ENCODE peak calls at places on chromosomes 7 and 10, in five cellular contexts. P, M, H, A and T are unnamed samples.

GRCh38 chr10:80612261-80612660 is 74.6 kb downstream of the SH2D4B start:
- DNase-seq in P (no peak), A (no peak), M (no peak), H (no peak), T (no peak)

GRCh38 chr10:3260066-3260834 is 87.7 kb upstream of the PITRM1 start:
- DNase-seq in M (peak; percentile 22), A (no peak), P (no peak), H (no peak), T (no peak)

GRCh38 chr7:155277385-155277994 is 20.2 kb upstream of the INSIG1 start:
- DNase-seq in A (no peak), M (no peak), P (no peak), H (no peak), T (no peak)

GRCh38 chr7:40219917-40220316 is 85.1 kb downstream of the SUGCT start:
- DNase-seq in P (no peak), H (no peak), M (no peak), A (no peak), T (no peak)

GRCh38 chr10:63664341-63664885 is 143.2 kb downstream of the REEP3 start:
- DNase-seq in P (no peak), A (no peak), H (no peak), M (no peak), T (no peak)

GRCh38 chr7:135712796-135713195 is 15.2 kb downstream of the SLC13A4 start:
- DNase-seq in H (no peak), P (peak; percentile 85), M (no peak), A (no peak), T (no peak)

GRCh38 chr10:114940735-114941134 is 2.7 kb downstream of the TRUB1 start:
- DNase-seq in P (no peak), A (no peak), H (no peak), M (no peak), T (no peak)

GRCh38 chr10:32985781-32986350 is 27.8 kb upstream of the ITGB1 start:
- DNase-seq in H (no peak), M (no peak), A (peak; percentile 76), P (no peak), T (no peak)

GRCh38 chr7:23696916-23697441 is 13.0 kb upstream of the STK31 start:
- DNase-seq in M (peak; percentile 78), P (peak; percentile 61), H (peak; percentile 76), A (peak; percentile 58), T (peak; percentile 77)

GRCh38 chr10:6579904-6580278 is at the start of gene PRKCQ:
- DNase-seq in P (no peak), A (no peak), M (no peak), H (no peak), T (no peak)

GRCh38 chr7:115679976-115680375 is 350.6 kb downstream of the TFEC start:
- DNase-seq in P (peak; percentile 4), H (peak; percentile 38), M (no peak), A (peak; percentile 58), T (no peak)

GRCh38 chr7:122219253-122219865 is 75.3 kb upstream of the AASS start:
- DNase-seq in H (peak; percentile 10), M (peak; percentile 12), P (peak; percentile 10), A (peak; percentile 13), T (peak; percentile 26)

GRCh38 chr10:110850990-110851389 is 20.7 kb upstream of the PDCD4 start:
- DNase-seq in M (no peak), P (no peak), H (no peak), A (no peak), T (no peak)

GRCh38 chr10:5561704-5562645 is 37.2 kb downstream of the CALML3 start:
- DNase-seq in M (no peak), P (no peak), A (no peak), H (no peak), T (no peak)

GRCh38 chr10:93573051-93573909 is 6.8 kb downstream of the FFAR4 start:
- DNase-seq in H (no peak), P (no peak), M (no peak), A (no peak), T (no peak)

GRCh38 chr10:114347191-114347739 is 57.0 kb downstream of the AFAP1L2 start:
- DNase-seq in M (no peak), P (no peak), A (no peak), H (no peak), T (no peak)

GRCh38 chr7:674454-675410 is 51.8 kb upstream of the DNAAF5 start:
- DNase-seq in A (no peak), P (no peak), M (no peak), H (no peak), T (no peak)

GRCh38 chr10:126931548-126931947 is 26.3 kb downstream of the DOCK1 start:
- DNase-seq in A (no peak), M (no peak), P (no peak), H (no peak), T (no peak)

GRCh38 chr7:138025215-138026186 is 23.6 kb upstream of the CREB3L2 start:
- DNase-seq in A (no peak), P (no peak), M (no peak), H (no peak), T (no peak)

GRCh38 chr10:78202386-78202785 is 168.7 kb downstream of the RPS24 start:
- DNase-seq in M (no peak), P (no peak), H (no peak), A (no peak), T (peak; percentile 38)

DNA sequence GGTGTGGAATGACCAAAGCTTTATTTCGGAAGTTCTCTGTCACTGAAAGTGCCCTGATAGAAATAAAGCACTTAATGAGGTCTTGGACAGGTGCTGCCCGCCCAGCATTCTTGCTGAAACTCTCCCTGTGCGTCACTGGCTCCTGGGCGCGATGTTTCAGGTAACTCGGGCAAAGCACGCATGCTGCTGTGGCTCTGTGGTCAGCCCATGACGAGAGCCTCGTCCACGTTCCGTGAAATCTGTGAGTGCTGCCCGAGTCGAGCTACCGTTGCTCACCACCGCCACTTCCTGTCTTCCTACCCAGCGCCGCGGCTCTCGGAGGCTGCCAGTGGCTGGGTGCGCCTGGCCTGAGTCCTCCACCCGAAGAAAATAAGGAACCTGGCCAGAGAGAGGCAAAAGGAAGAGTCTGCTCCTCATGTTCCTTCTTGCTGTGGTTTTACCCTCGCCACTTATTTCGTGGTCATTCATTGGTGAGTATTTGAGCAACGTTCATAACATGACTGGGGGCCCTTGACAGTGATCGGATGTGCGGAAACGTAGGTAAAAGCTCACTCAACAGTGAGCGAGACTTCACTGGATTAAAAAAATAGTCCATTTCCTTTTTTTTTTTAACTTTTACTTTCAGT is 95.5 kb downstream of the MAP3K8 start:
- DNase-seq in M (no peak), P (no peak), H (no peak), A (no peak), T (no peak)
- TF ChIP-seq JUND in M (no peak), P (no peak), H (no peak), A (no peak), T (no peak)

DNA sequence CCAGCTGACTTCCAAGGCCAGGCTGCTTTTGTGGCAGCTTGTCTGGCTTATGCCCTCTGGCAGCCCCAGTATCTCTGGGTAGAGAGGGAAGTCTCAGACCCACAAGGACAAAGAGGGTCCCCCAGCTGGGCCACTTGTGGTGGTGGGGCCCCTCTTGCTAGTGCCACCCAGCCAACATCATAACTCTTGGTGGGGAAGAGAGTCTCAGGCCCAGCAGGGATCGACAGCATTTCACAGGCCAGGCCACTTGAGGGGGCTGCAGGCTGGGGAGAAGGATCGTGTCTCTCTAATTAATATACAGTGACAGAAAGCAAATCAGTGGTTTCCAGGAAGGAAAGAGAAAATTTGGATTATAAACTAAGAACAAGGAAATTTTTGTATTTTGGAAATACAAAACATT is 76.0 kb downstream of the TYW1B start:
- DNase-seq in M (peak; percentile 39), H (no peak), A (no peak), P (peak; percentile 29), T (no peak)
- TF ChIP-seq JUND in M (no peak), H (no peak), A (no peak), P (no peak), T (no peak)

GRCh38 chr10:12393831-12394230 is 44.5 kb downstream of the CAMK1D start:
- DNase-seq in A (no peak), H (no peak), M (no peak), P (no peak), T (no peak)
- TF ChIP-seq JUND in A (no peak), H (no peak), M (no peak), P (no peak), T (no peak)

GRCh38 chr10:119481781-119482426 is 60.6 kb downstream of the RGS10 start:
- DNase-seq in P (no peak), A (no peak), H (no peak), M (no peak), T (no peak)

GRCh38 chr10:119479532-119479931 is 63.0 kb downstream of the RGS10 start:
- DNase-seq in H (no peak), M (no peak), P (no peak), A (no peak), T (no peak)

GRCh38 chr10:119480667-119481066 is 61.9 kb downstream of the RGS10 start:
- DNase-seq in M (no peak), A (no peak), H (no peak), P (no peak), T (no peak)

GRCh38 chr10:119483001-119483400 is 59.5 kb downstream of the RGS10 start:
- DNase-seq in P (no peak), H (no peak), A (no peak), M (no peak), T (no peak)

GRCh38 chr10:119483839-119484238 is 58.7 kb downstream of the RGS10 start:
- DNase-seq in M (no peak), H (no peak), A (no peak), P (no peak), T (no peak)
- TF ChIP-seq JUND in M (no peak), H (no peak), A (no peak), P (no peak), T (no peak)